ENCODE peak calls at places on chromosomes 4 and X, in five cellular contexts. S, E, H, Y and O are unnamed samples.

GRCh38 chrX:149877157-149877556 is 3.8 kb upstream of the MAGEA8 start:
- DNase-seq in Y (no peak), E (no peak), H (no peak), S (no peak), O (no peak)

GRCh38 chrX:149512225-149512885 is 7.2 kb upstream of the IDS start:
- DNase-seq in S (peak; percentile 13), Y (peak; percentile 56), H (peak; percentile 49), E (peak; percentile 58), O (no peak)

GRCh38 chr4:77758804-77759203 is 60.4 kb downstream of the CNOT6L start:
- DNase-seq in H (no peak), Y (no peak), S (no peak), E (no peak), O (no peak)

GRCh38 chr4:75141162-75141561 is 208.2 kb downstream of the PARM1 start:
- DNase-seq in H (no peak), Y (no peak), S (no peak), E (no peak), O (no peak)

GRCh38 chr4:37928896-37929537 is 31.2 kb upstream of the PTTG2 start:
- DNase-seq in H (no peak), S (no peak), E (no peak), Y (no peak), O (no peak)

GRCh38 chrX:70411475-70411874 is 11.6 kb upstream of the GDPD2 start:
- DNase-seq in S (no peak), E (no peak), Y (no peak), H (no peak), O (no peak)

GRCh38 chr4:161650812-161651211 is 513.0 kb downstream of the FSTL5 start:
- DNase-seq in E (no peak), S (peak; percentile 8), Y (no peak), H (no peak), O (no peak)

GRCh38 chr4:146633471-146633800 is 5.3 kb upstream of the POU4F2 start:
- DNase-seq in E (no peak), Y (no peak), S (no peak), H (no peak), O (no peak)

GRCh38 chrX:20252392-20253231 is 14.1 kb downstream of the RPS6KA3 start:
- DNase-seq in H (peak; percentile 35), S (no peak), E (peak; percentile 39), Y (peak; percentile 65), O (peak; percentile 26)
- TF ChIP-seq CEBPB in H (no peak), S (no peak), E (no peak), Y (no peak), O (no peak)

GRCh38 chr4:110163327-110164070 is 34.9 kb downstream of the ELOVL6 start:
- DNase-seq in E (no peak), S (no peak), H (no peak), Y (peak; percentile 42), O (peak; percentile 61)
- TF ChIP-seq REST in E (no peak), S (no peak), H (no peak), Y (no peak), O (no peak)

GRCh38 chr4:39702716-39703115 is 4.8 kb downstream of the UBE2K start:
- DNase-seq in E (no peak), S (no peak), H (no peak), Y (no peak), O (no peak)

GRCh38 chr4:39698424-39699009 is 581 bp downstream of the UBE2K start:
- DNase-seq in E (peak; percentile 66), H (peak; percentile 25), Y (no peak), S (no peak), O (no peak)

GRCh38 chr4:39699676-39700409 is 1.9 kb downstream of the UBE2K start:
- DNase-seq in E (no peak), H (peak; percentile 42), S (no peak), Y (no peak), O (no peak)

GRCh38 chr4:39700500-39700899 is 2.6 kb downstream of the UBE2K start:
- DNase-seq in Y (no peak), S (no peak), E (no peak), H (no peak), O (no peak)

DNA sequence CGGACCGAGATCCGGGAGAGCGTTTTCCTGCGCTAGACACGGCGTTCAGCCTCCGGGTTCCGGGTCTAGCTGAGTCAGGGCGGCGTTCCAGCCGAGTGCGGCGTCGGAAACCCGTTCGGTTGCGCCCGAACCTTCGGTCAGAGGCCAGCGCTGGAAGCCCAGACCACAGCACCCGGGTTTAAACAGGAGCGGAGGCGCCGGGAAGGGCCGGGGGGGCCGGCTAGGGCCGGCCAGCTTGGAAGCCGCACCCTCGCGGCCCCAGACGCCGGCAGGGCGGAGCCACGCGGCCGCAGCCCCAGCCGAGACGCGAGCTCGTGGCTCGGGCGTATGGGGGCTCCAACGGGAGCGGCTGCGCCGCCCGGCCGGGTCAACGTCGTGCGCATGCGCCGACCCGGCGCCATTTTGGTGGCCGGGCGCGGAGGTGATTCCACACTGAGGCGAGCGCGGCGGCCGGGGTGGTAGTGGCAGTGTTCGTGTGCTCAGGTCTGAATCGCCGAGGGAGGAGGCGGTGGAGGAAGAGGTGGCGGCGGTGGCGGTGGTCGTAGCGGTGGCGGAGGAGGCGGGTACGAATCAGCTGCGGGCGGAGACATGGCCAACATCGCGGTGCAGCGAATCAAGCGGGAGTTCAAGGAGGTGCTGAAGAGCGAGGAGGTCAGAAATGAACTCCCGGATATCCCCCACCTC is at the start of gene UBE2K:
- DNase-seq in E (peak; percentile 94), Y (peak; percentile 81), H (peak; percentile 83), S (no peak), O (peak; percentile 71)
- TF ChIP-seq CTCF in E (peak; percentile 8), Y (no peak), H (no peak), S (no peak), O (no peak)

GRCh38 chrX:47098746-47099145 is 20.5 kb downstream of the RGN start:
- DNase-seq in S (no peak), Y (no peak), E (no peak), H (no peak), O (no peak)

GRCh38 chrX:47093860-47094259 is 15.6 kb downstream of the RGN start:
- DNase-seq in H (no peak), E (no peak), S (no peak), Y (no peak), O (no peak)

GRCh38 chrX:47091149-47091775 is 13.0 kb downstream of the RGN start:
- DNase-seq in S (peak; percentile 31), H (no peak), E (no peak), Y (no peak), O (no peak)

GRCh38 chrX:47097018-47097417 is 18.8 kb downstream of the RGN start:
- DNase-seq in S (no peak), Y (no peak), E (no peak), H (no peak), O (no peak)

DNA sequence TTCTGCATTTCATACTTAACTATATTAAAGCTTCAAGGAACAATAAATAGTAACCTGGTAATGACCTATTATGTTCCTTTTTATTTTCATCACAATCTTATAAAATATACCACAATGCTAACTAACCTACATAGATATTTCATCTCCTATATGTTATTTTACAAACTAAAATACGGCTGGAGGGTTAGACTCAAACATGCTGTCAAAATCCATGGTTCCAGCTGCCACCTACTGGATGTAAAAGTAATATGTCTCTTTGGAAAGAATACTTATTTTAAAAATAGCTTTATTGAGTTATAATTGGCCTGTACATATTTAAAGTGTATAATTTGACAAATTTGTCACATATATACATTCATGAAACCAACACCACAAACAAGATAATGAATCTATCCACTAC is 15.0 kb downstream of the RGN start:
- DNase-seq in E (peak; percentile 12), Y (peak; percentile 38), S (no peak), H (no peak), O (peak; percentile 10)
- TF ChIP-seq CEBPB in E (no peak), Y (no peak), S (no peak), H (no peak), O (no peak)

DNA sequence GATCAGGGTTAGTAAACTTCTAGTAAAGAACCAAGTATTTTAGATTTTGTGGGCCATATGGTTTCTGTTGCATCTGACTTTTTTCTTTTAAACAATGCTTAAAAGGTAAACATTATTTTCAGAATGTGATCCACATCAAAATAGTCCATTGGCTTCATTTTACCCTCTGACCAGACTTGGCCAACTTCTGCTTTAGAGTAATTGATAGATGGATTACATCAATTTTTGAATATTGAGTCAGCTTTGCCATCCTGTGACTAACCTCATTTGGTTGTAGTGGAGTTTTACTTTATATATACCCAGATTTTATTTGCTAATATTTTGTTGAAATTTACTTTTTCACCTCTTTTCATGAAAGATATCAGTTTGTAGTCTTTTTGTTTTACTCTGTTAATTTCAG is 559.8 kb downstream of the TLL1 start:
- DNase-seq in Y (no peak), H (no peak), S (no peak), E (no peak), O (no peak)
- TF ChIP-seq REST in Y (no peak), H (no peak), S (no peak), E (no peak), O (no peak)

DNA sequence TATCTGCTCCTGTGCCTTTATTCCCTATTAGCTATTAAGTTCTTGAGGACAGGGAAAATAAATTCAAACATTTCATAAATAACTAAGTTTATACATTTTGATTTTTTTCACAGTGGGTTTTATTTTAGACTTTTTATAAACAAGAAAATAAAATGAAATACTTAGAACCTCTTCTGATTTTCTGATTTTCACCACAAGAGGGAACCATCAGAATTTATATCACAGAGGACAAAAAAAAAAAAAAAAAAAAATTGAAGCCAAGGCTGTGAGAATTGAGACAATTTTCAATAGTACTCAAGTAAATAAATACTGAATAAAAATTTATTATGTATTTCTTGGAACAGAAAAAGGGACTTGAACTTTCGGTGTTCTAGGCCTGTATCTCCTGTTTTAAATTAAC is 288.1 kb downstream of the SH3BGRL start:
- DNase-seq in Y (no peak), E (no peak), S (no peak), H (no peak), O (no peak)
- TF ChIP-seq CTCF in Y (peak; percentile 13), E (no peak), S (no peak), H (no peak), O (no peak)

DNA sequence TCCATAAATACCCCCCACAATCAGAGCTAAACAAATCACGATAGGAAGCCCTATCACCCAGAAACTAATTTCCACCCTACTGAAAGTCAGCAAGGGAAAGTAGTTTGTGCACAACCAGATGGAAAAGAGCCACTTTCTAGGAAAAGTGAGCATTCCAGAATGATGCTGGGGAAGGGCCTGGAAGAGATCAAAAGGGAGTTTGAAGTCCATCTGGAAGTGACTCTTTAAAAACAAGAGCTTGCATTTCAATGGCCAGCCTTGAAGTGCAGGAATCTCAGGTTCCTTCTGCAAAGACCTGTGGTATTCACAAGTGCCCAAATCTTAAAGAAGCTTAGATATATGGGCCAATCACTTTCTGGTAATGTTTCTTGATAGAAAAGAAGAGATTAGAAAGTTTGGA is 97.0 kb upstream of the LDB2 start:
- DNase-seq in E (no peak), S (no peak), Y (no peak), H (no peak), O (no peak)
- TF ChIP-seq CEBPB in E (no peak), S (no peak), Y (no peak), H (no peak), O (no peak)

DNA sequence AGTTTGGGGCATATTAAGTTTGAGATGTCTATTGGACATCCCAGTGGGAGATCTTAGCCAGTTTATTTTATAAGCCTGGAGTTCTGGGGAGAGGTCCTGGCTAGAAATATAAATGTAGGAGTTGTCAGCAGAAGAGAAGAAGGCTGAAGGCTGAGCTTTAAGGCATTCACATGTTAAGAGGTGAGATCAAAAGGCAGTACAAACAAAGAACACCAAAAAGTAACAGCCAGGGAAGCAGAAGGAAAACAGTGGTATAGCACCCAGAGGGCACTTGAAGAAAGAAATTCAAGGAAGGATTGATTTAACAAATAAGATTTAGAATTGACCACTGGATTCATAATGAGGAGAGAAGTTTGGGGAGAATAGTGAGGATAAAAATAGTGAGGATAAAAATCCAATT is 141.2 kb upstream of the ATOH1 start:
- DNase-seq in H (no peak), E (no peak), S (no peak), Y (no peak), O (no peak)
- TF ChIP-seq REST in H (no peak), E (no peak), S (no peak), Y (no peak), O (no peak)

GRCh38 chrX:110401142-110401541 is 42.5 kb downstream of the RTL9 start:
- DNase-seq in Y (peak; percentile 34), E (no peak), H (no peak), S (no peak), O (no peak)
- TF ChIP-seq CTCF in Y (no peak), E (peak; percentile 57), H (no peak), S (peak; percentile 40), O (no peak)